ENCODE peak calls at places on chromosomes 6 and 20, in seven cellular contexts. D is cardiac muscle cell, Q is heart left ventricle, U is pancreas, L is PC-3, A is kidney, T is breast epithelium. G is an unnamed sample. For H3K4me1, the result is how much of the 10 kb centered on the place peaks cover.

GRCh38 chr6:135576055-135576454 is 78.5 kb upstream of the AHI1 start:
- DNase-seq in Q (no peak), D (peak), A (no peak), T (no peak), U (no peak), L (peak), G (no peak)

GRCh38 chr6:158024566-158025297 is 43.1 kb downstream of the SYNJ2 start:
- DNase-seq in U (no peak), D (no peak), L (no peak), A (peak), T (no peak), Q (no peak), G (no peak)

GRCh38 chr6:28632326-28632851 is 106.7 kb downstream of the GPX5 start:
- DNase-seq in T (no peak), U (no peak), A (no peak), D (no peak), Q (no peak), L (no peak), G (no peak)

GRCh38 chr6:158086706-158087518 is 81.2 kb downstream of the SERAC1 start:
- DNase-seq in T (no peak), U (no peak), L (no peak), Q (peak), A (peak), D (no peak), G (no peak)

GRCh38 chr6:15152720-15153119 is 93.1 kb upstream of the JARID2 start:
- DNase-seq in D (no peak), L (no peak), U (no peak), A (no peak), T (no peak), Q (no peak), G (no peak)

GRCh38 chr20:5786930-5787826 is 37.0 kb downstream of the SHLD1 start:
- DNase-seq in D (peak), Q (no peak), T (no peak), U (no peak), A (no peak), L (peak), G (no peak)

GRCh38 chr6:71334768-71335167 is 46.2 kb downstream of the OGFRL1 start:
- DNase-seq in Q (no peak), A (no peak), T (no peak), D (no peak), U (no peak), L (no peak), G (no peak)

GRCh38 chr6:122751291-122751690 is 28.2 kb upstream of the FABP7 start:
- DNase-seq in T (no peak), L (no peak), A (no peak), D (no peak), Q (no peak), U (no peak), G (no peak)

GRCh38 chr20:48679603-48680002 is 148.2 kb downstream of the PREX1 start:
- DNase-seq in A (no peak), D (no peak), U (no peak), T (no peak), Q (no peak), L (peak), G (no peak)

GRCh38 chr6:110039996-110040383 is 61.9 kb downstream of the GPR6 start:
- DNase-seq in L (peak), D (peak), U (no peak), T (no peak), A (no peak), Q (no peak), G (no peak)

GRCh38 chr6:130863415-130864230 is 36.4 kb downstream of the SMLR1 start:
- DNase-seq in D (no peak), U (no peak), T (no peak), L (no peak), A (no peak), Q (no peak), G (no peak)

GRCh38 chr20:62381202-62381797 is 5.6 kb upstream of the RPS21 start:
- DNase-seq in Q (no peak), T (no peak), U (no peak), D (no peak), A (no peak), L (peak), G (no peak)

GRCh38 chr20:42046686-42047085 is 428.5 kb upstream of the CHD6 start:
- DNase-seq in T (no peak), Q (no peak), U (no peak), L (no peak), D (no peak), A (no peak), G (no peak)

GRCh38 chr6:118580585-118581419 is 32.7 kb downstream of the PLN start:
- DNase-seq in Q (peak), T (no peak), L (peak), U (no peak), D (peak), A (no peak), G (no peak)

GRCh38 chr20:50368386-50368785 is 141.8 kb upstream of the PTPN1 start:
- DNase-seq in T (no peak), L (no peak), Q (no peak), A (peak), D (no peak), U (no peak), G (no peak)

GRCh38 chr6:144566868-144567615 is 281.9 kb downstream of the UTRN start:
- DNase-seq in D (peak), A (no peak), L (peak), T (no peak), U (no peak), Q (no peak), G (no peak)

GRCh38 chr20:48709292-48709691 is 118.5 kb downstream of the PREX1 start:
- DNase-seq in U (no peak), Q (no peak), D (no peak), L (no peak), A (no peak), T (no peak), G (no peak)

GRCh38 chr20:34871966-34872603 is 571 bp downstream of the GGT7 start:
- DNase-seq in Q (no peak), A (no peak), T (no peak), L (no peak), U (no peak), D (no peak), G (no peak)

GRCh38 chr6:73985891-73986290 is 289.9 kb downstream of the CD109 start:
- DNase-seq in D (no peak), L (peak), Q (no peak), U (no peak), T (no peak), A (no peak), G (no peak)

GRCh38 chr20:57985278-57985677 is 243.2 kb downstream of the ANKRD60 start:
- DNase-seq in D (no peak), L (no peak), T (no peak), U (no peak), Q (peak), A (no peak), G (no peak)

GRCh38 chr6:128601060-128601459 is 80.7 kb upstream of the PTPRK start:
- DNase-seq in A (no peak), L (peak), U (no peak), T (no peak), D (peak), Q (peak), G (no peak)

GRCh38 chr20:48816282-48816860 is 11.4 kb downstream of the PREX1 start:
- DNase-seq in L (no peak), A (no peak), T (no peak), Q (no peak), D (no peak), U (no peak), G (no peak)

GRCh38 chr6:84556541-84557335 is 207.7 kb downstream of the TBX18 start:
- DNase-seq in L (no peak), Q (no peak), U (no peak), A (no peak), D (no peak), T (no peak), G (no peak)

GRCh38 chr6:16286151-16286522 is 47.8 kb downstream of the GMPR start:
- DNase-seq in A (peak), T (no peak), U (no peak), D (peak), Q (no peak), L (peak), G (no peak)

GRCh38 chr6:39207421-39208232 is 21.6 kb downstream of the KCNK5 start:
- DNase-seq in Q (no peak), D (no peak), T (no peak), L (no peak), A (no peak), U (no peak), G (no peak)

GRCh38 chr6:161476711-161477110 is 202.8 kb upstream of the AGPAT4 start:
- DNase-seq in D (peak), Q (peak), A (no peak), U (no peak), L (no peak), T (no peak), G (no peak)

GRCh38 chr20:21528870-21529269 is 15.0 kb upstream of the NKX2-2 start:
- DNase-seq in T (no peak), L (no peak), U (no peak), D (no peak), A (no peak), Q (no peak), G (no peak)

GRCh38 chr6:158850807-158851115 is 31.6 kb upstream of the EZR start:
- DNase-seq in L (peak), Q (no peak), T (no peak), D (peak), U (no peak), A (no peak), G (no peak)

GRCh38 chr20:63285636-63286615 is 7.1 kb upstream of the COL20A1 start:
- DNase-seq in L (no peak), U (peak), T (no peak), A (peak), D (no peak), Q (no peak), G (no peak)

GRCh38 chr6:29516108-29516507 is 28.4 kb upstream of the MAS1L start:
- DNase-seq in A (no peak), T (no peak), D (no peak), L (peak), U (no peak), Q (no peak), G (no peak)

GRCh38 chr6:148831531-148831930 is 84.7 kb downstream of the UST start:
- DNase-seq in T (no peak), D (peak), Q (no peak), U (no peak), L (no peak), A (no peak), G (peak)

GRCh38 chr6:5851261-5851757 is 155.4 kb downstream of the NRN1 start:
- DNase-seq in D (peak), T (no peak), Q (peak), U (peak), L (no peak), A (peak), G (no peak)

DNA sequence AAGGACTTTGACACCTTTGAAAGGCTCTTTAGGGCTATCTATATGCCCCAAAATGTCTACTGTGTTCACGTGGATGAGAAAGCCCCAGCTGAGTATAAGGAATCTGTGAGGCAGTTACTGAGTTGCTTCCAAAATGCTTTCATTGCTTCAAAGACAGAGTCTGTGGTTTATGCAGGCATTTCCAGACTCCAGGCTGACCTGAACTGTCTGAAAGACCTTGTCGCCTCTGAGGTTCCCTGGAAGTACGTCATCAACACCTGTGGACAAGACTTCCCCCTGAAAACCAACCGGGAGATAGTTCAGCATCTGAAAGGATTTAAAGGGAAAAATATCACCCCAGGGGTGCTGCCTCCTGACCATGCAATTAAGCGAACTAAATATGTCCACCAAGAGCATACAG is 65.2 kb downstream of the GCNT2 start:
- DNase-seq in T (no peak), A (no peak), Q (no peak), L (no peak), U (no peak), D (no peak), G (no peak)
- H3K4me3 ChIP-seq in T (no peak), A (no peak), Q (peak), L (no peak), U (no peak), D (peak), G (peak)

GRCh38 chr20:32520927-32521203 is 64.3 kb downstream of the NOL4L start:
- DNase-seq in L (no peak), T (no peak), Q (no peak), A (no peak), U (no peak), D (no peak), G (no peak)
- H3K4me1 ChIP-seq in L (under half), T (under half), Q (under half), A (under half), U (under half), D (under half), G (under half)

GRCh38 chr20:43383026-43383795 is 74.5 kb upstream of the SRSF6 start:
- DNase-seq in Q (no peak), D (peak), T (no peak), A (no peak), L (no peak), U (no peak), G (no peak)
- H3K4me3 ChIP-seq in Q (no peak), D (no peak), T (no peak), A (no peak), L (no peak), U (no peak), G (no peak)

DNA sequence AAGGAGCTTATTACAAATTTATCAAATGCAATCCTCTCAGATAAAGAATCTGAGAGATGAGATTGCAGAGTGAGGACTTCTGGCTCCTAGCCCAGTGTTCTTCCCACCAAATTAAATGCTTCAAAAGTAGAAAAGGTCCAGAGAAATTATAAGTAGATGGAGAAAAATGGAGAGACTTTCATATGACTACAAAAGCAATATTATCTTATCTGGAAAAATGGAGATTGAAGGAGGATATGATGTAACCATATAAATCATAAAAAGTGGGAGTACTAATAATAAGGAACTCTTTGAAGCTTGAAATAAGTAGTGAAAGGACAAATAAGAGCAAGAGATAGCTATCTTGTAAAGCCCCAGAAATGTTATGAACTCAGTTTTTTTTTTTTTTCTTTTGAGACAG is 2.9 kb downstream of the KCTD20 start:
- DNase-seq in D (peak), T (no peak), Q (no peak), U (no peak), A (no peak), L (no peak), G (no peak)
- H3K4me1 ChIP-seq in D (under half), T (under half), Q (under half), U (under half), A (under half), L (under half), G (half or more)

DNA sequence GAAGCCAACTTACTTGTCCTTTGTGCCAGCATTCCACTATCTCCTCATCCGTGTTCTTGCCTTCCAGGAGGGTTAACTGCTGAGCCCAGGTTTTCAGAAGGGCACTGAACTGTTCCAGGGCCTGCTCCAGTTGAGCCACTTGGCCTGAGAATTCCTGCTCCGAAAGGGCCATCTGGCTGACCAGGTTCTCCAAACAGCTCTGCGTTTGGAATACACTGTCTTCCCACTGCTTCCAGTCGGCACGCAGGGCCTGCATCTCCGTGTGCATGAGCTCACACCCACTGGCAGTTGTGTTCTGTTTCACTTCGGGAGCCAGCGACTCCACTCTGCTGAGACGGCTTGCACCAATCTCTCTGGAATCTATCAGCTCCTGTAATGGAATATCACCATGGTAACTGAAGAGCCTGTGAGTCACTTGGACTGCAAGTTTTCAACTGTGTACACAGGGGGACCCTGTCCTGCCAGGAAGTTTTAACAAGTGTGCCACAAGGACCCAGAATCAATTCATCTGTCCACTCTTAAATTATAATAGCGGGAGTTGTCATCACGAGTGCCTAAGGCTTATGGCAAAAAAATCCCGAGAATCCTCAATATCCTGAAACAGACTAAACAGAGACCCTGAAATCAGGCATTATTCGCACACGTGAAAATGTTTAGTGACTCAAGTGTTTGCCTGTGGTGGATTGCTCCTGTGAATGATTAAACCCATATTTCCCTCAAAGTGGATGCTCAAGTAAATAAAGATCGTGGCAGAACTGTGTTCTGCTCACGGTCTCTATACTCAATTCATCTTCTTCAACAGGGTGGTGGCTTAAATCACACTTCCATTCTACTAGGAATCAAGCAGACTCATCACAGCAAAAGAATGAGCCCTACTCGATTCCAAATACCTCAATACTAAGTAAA is 255.9 kb downstream of the SYNE1 start:
- DNase-seq in D (peak), A (peak), T (peak), L (peak), Q (peak), U (peak), G (no peak)
- H3K4me3 ChIP-seq in D (peak), A (peak), T (peak), L (peak), Q (peak), U (peak), G (peak)

DNA sequence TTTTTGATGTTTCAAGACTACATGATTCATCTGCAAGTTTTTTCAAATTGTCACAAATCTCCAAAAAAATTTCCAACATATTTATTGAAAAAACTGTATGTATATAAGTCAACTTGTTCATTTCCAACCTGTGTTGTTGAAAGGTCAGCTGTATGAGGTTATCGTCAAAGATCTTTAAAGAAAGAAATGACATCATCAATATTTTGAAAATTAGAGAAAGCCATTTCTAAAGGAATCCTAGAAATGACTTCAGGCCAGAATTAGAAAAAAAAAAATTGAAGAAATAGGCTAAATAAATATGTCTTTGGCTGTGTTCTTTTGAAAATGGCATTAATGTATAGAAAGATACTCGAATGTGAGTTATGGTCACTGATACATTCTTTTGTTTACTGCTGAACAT is 6.8 kb downstream of the RNF146 start:
- DNase-seq in A (no peak), U (no peak), T (no peak), D (no peak), L (no peak), Q (no peak), G (no peak)
- H3K4me1 ChIP-seq in A (under half), U (under half), T (under half), D (under half), L (under half), Q (under half), G (half or more)

GRCh38 chr20:17558154-17558940 is 11.5 kb upstream of the DSTN start:
- DNase-seq in L (peak), T (no peak), A (no peak), U (no peak), Q (peak), D (peak), G (no peak)

GRCh38 chr20:17556842-17557674 is 12.8 kb upstream of the DSTN start:
- DNase-seq in A (peak), T (peak), Q (peak), D (peak), U (peak), L (peak), G (no peak)

GRCh38 chr20:17558941-17559304 is 11.0 kb upstream of the DSTN start:
- DNase-seq in L (no peak), T (no peak), A (no peak), Q (no peak), D (no peak), U (no peak), G (no peak)

GRCh38 chr20:17559338-17559737 is 10.5 kb upstream of the DSTN start:
- DNase-seq in T (no peak), L (peak), U (no peak), Q (no peak), A (no peak), D (no peak), G (no peak)

DNA sequence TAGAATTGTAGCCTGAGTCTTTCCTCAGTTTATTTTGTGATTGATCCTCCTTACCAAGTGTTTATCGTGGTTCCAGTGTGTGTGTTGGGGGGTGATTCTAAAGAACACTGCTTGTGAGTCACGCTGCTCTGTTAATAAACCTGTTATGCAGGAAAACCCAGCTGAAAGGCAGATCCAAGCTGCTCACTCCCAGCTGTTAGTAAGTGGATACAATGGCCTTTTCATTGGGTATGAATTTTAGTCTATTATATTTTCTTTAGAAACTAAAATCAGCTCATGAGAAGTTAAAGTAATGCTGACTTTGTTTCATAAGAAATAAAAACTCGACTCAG is 12.2 kb upstream of the DSTN start:
- DNase-seq in T (no peak), Q (no peak), L (peak), U (no peak), D (peak), A (no peak), G (no peak)
- H3K4me3 ChIP-seq in T (peak), Q (no peak), L (peak), U (no peak), D (no peak), A (no peak), G (no peak)

GRCh38 chr6:112038268-112038667 is 15.6 kb upstream of the CCN6 start:
- DNase-seq in D (no peak), A (no peak), Q (no peak), U (no peak), L (no peak), T (no peak), G (no peak)
- H3K4me1 ChIP-seq in D (under half), A (under half), Q (under half), U (under half), L (under half), T (under half), G (under half)

DNA sequence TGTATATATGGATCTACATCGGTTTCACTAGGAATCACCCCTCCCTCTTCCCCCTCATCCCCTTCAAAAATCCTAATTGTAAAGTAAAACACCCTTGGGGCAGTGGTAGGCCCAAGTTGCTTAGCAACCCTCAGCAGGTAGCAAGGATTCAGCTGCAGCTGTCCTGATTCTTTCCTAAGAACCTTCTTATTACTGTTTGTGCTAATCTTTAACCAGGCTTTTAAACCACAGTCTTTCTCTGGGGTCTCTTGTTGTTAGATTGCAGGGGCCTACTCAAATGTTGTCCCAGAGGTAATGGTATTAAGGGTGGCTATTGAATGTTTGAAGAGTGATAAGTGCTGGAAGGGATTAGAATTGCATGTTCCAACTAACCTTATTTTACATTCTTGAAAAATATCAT is 46.4 kb downstream of the PRL start:
- DNase-seq in A (no peak), T (no peak), D (no peak), Q (no peak), L (no peak), U (no peak), G (no peak)
- H3K4me3 ChIP-seq in A (no peak), T (no peak), D (no peak), Q (no peak), L (no peak), U (no peak), G (no peak)